ENCODE peak calls at places on chromosomes 1 and 21, in seven cellular contexts. H, M, Q, N, D, I and J are unnamed samples.

GRCh38 chr1:186033744-186034345 is 299.7 kb downstream of the HMCN1 start:
- DNase-seq in H (no peak), M (peak; percentile 32), Q (no peak), N (no peak), D (peak; percentile 35), I (no peak), J (no peak)

GRCh38 chr1:18554597-18554996 is 73.9 kb downstream of the KLHDC7A start:
- DNase-seq in H (no peak), M (no peak), Q (no peak), N (no peak), D (no peak), I (no peak), J (no peak)

GRCh38 chr1:13825033-13825432 is 125.0 kb downstream of the PRDM2 start:
- DNase-seq in H (no peak), M (peak; percentile 10), Q (peak; percentile 12), N (no peak), D (no peak), I (no peak), J (no peak)

GRCh38 chr1:157542676-157543075 is 9.6 kb downstream of the FCRL5 start:
- DNase-seq in H (no peak), M (no peak), Q (no peak), N (no peak), D (no peak), I (no peak), J (no peak)

GRCh38 chr1:192747305-192747704 is 61.5 kb upstream of the RGS2 start:
- DNase-seq in H (no peak), M (peak; percentile 74), Q (no peak), N (no peak), D (peak; percentile 59), I (no peak), J (no peak)

GRCh38 chr1:38045431-38046332 is 911 bp downstream of the POU3F1 start:
- DNase-seq in H (peak; percentile 70), M (no peak), Q (peak; percentile 66), N (no peak), D (peak; percentile 47), I (peak; percentile 78), J (no peak)

GRCh38 chr1:179824265-179824664 is 53.3 kb downstream of the TOR1AIP2 start:
- DNase-seq in H (no peak), M (no peak), Q (peak; percentile 23), N (no peak), D (no peak), I (no peak), J (no peak)

GRCh38 chr1:176628775-176629174 is 165.8 kb downstream of the PAPPA2 start:
- DNase-seq in H (no peak), M (no peak), Q (no peak), N (no peak), D (no peak), I (no peak), J (no peak)

GRCh38 chr1:17120962-17121837 is 1.9 kb upstream of the PADI2 start:
- DNase-seq in H (no peak), M (peak; percentile 8), Q (no peak), N (no peak), D (peak; percentile 25), I (no peak), J (no peak)

GRCh38 chr1:61042679-61043009 is 39.7 kb upstream of the NFIA start:
- DNase-seq in H (no peak), M (no peak), Q (no peak), N (no peak), D (no peak), I (no peak), J (no peak)

GRCh38 chr1:2537785-2538115 is 7.7 kb upstream of the HES5 start:
- DNase-seq in H (no peak), M (no peak), Q (no peak), N (no peak), D (no peak), I (no peak), J (no peak)

GRCh38 chr1:42933060-42933586 is 25.5 kb downstream of the SLC2A1 start:
- DNase-seq in H (no peak), M (no peak), Q (peak; percentile 14), N (no peak), D (no peak), I (no peak), J (no peak)

GRCh38 chr1:33460947-33461629 is 11.4 kb upstream of the ZSCAN20 start:
- DNase-seq in H (no peak), M (no peak), Q (no peak), N (no peak), D (no peak), I (peak; percentile 13), J (no peak)

GRCh38 chr21:35373998-35374397 is 324.9 kb upstream of the RUNX1 start:
- DNase-seq in H (no peak), M (no peak), Q (no peak), N (no peak), D (no peak), I (no peak), J (no peak)
- H3K18ac ChIP-seq in H (no peak overlapping the region), M (no peak overlapping the region), Q (no peak overlapping the region), N (no peak overlapping the region), D (no peak overlapping the region), I (no peak overlapping the region), J (no peak overlapping the region)

GRCh38 chr1:29827801-29828525 is 591.6 kb downstream of the PTPRU start:
- DNase-seq in H (no peak), M (no peak), Q (no peak), N (no peak), D (no peak), I (peak; percentile 16), J (no peak)

GRCh38 chr1:29830383-29830782 is 594.1 kb downstream of the PTPRU start:
- DNase-seq in H (no peak), M (no peak), Q (no peak), N (no peak), D (no peak), I (peak; percentile 22), J (no peak)

GRCh38 chr1:29830916-29831315 is 594.6 kb downstream of the PTPRU start:
- DNase-seq in H (no peak), M (no peak), Q (no peak), N (no peak), D (no peak), I (peak; percentile 2), J (no peak)

GRCh38 chr1:29828526-29829447 is 592.5 kb downstream of the PTPRU start:
- DNase-seq in H (no peak), M (no peak), Q (no peak), N (no peak), D (no peak), I (peak; percentile 32), J (no peak)

DNA sequence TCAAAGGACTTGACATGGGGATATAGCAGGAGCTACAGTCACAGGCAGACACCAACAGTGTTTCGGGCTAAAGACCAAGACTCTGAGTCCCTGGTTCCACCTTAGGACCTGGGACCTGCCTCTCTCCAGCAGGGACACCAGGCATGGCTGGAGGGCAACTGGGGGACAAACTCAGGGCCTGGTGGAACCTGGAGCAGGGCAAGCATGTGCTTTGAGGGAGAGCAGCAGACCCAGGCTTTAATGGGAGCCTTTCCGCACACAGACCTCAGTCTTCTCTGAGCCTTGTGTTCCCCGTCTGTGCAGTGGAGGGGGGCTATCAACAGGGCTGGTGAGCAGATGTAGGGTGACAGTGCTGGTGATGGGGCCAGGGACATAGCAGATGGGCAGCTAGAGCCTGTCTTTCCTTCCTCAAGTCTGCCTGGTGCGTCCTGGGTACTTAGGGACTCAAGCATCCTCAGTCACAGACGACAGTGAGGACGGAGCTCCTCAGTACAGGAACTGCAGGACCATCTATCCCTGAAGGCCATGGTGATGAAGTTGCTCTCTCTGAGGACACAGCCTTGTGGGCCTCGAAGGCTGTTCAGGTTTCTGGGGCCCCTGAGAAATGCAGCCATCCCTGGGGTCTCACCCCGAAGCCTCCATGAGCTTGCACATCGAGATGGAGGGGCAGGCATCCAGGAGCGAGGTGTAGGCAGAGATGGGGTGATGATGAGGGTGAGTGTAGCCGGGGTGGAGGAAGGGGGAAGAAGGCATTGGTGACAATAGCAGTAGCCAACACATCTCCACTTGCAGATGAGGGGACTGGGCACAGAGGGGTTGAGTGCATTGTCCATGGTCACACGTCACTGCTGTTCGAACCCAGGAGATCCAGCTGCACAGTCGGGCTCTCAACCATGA is 593.4 kb downstream of the PTPRU start:
- DNase-seq in H (no peak), M (no peak), Q (no peak), N (no peak), D (no peak), I (peak; percentile 17), J (no peak)
- H3K18ac ChIP-seq in H (no peak overlapping the region), M (no peak overlapping the region), Q (no peak overlapping the region), N (peak overlapping the region; percentile 56), D (no peak overlapping the region), I (no peak overlapping the region), J (no peak overlapping the region)

GRCh38 chr1:24954631-24955030 is 24.6 kb upstream of the RUNX3 start:
- DNase-seq in H (no peak), M (no peak), Q (no peak), N (no peak), D (no peak), I (no peak), J (no peak)

GRCh38 chr1:24954022-24954421 is 23.9 kb upstream of the RUNX3 start:
- DNase-seq in H (no peak), M (no peak), Q (no peak), N (no peak), D (no peak), I (no peak), J (no peak)

GRCh38 chr1:24957016-24957807 is 27.1 kb upstream of the RUNX3 start:
- DNase-seq in H (no peak), M (no peak), Q (no peak), N (no peak), D (no peak), I (no peak), J (peak; percentile 91)

GRCh38 chr1:24955779-24956365 is 25.8 kb upstream of the RUNX3 start:
- DNase-seq in H (no peak), M (no peak), Q (no peak), N (no peak), D (no peak), I (no peak), J (no peak)

DNA sequence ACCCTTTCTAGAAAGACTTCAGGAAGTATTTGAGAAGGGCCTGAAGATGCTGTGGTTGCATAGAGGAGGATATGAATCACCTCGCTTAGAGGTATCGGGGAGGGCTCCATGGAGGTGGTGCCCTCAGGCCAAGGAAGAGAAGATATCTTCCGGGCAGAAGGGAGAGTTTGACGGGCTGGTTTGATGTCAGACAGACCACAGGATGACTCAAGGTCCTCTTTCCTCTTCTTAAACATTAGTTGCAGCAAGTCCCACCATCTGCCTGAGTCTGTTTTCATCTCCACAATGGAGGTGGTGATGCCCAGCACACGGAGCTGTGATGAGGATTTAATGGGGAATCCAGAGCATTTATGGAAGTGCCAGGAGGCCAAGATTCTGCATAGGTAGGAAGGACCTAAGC is 25.1 kb upstream of the RUNX3 start:
- DNase-seq in H (no peak), M (peak; percentile 83), Q (no peak), N (no peak), D (peak; percentile 85), I (no peak), J (peak; percentile 95)
- H3K18ac ChIP-seq in H (no peak overlapping the region), M (peak overlapping the region; percentile 48), Q (no peak overlapping the region), N (no peak overlapping the region), D (no peak overlapping the region), I (no peak overlapping the region), J (no peak overlapping the region)

DNA sequence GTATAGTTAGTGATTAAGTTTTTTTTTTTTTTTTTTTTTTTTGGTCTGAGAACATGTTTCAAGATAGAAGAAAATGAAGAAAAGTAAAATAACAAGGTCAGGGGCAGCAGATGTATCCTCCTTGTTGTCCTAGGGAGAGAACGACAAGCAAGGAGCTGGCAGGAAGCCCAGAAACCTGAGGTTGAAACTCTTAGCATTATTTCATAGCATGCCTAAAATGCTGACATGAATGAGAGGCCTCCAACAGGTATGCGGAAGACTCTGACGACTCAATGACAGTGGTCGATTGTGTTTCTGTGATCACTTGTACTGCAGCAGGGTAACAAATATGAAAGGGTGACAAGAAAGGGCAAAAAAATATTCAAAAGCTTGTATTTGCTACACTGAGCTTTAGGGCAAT is 415.9 kb downstream of the PLA2G4A start:
- DNase-seq in H (peak; percentile 7), M (no peak), Q (no peak), N (no peak), D (no peak), I (no peak), J (peak; percentile 4)
- H3K18ac ChIP-seq in H (no peak overlapping the region), M (no peak overlapping the region), Q (no peak overlapping the region), N (no peak overlapping the region), D (no peak overlapping the region), I (no peak overlapping the region), J (no peak overlapping the region)